ENCODE peak calls at places on chromosomes 13 and 19, in six cellular contexts. K is stimulated activated CD8-positive, alpha-beta memory T cell treated with anti-CD3 and anti-CD28 coated beads, Interleukin-7, amount 100 ng/mL, for 1 hour; D is astrocyte of the cerebellum; V is Right ventricle myocardium superior; Q is frontal cortex; I is HS-5. H is an unnamed sample.
A peak's percentile ranks its signal among the peaks of the same experiment; 100 is the strongest.

GRCh38 chr13:111371211-111371610 is 50.8 kb downstream of the TEX29 start:
- DNase-seq in V (no peak), D (no peak), I (no peak), Q (no peak), K (no peak), H (no peak)

GRCh38 chr13:49783865-49784264 is 8.6 kb downstream of the KPNA3 start:
- DNase-seq in K (no peak), Q (no peak), I (no peak), V (no peak), D (no peak), H (no peak)

GRCh38 chr19:28493881-28494280 is 719.1 kb downstream of the UQCRFS1 start:
- DNase-seq in V (no peak), I (no peak), K (no peak), D (no peak), Q (no peak), H (no peak)

GRCh38 chr13:78601886-78602560 is 1.3 kb downstream of the POU4F1 start:
- DNase-seq in K (no peak), D (no peak), V (no peak), I (no peak), Q (no peak), H (no peak)

GRCh38 chr19:37933965-37934364 is 27.0 kb downstream of the SIPA1L3 start:
- DNase-seq in K (no peak), V (peak; percentile 73), Q (no peak), D (peak; percentile 33), I (no peak), H (no peak)

GRCh38 chr19:37817180-37817911 is 38.0 kb upstream of the ZNF573 start:
- DNase-seq in V (peak; percentile 90), Q (peak; percentile 71), K (peak; percentile 5), D (no peak), I (no peak), H (no peak)

GRCh38 chr19:35913589-35913988 is 5.5 kb upstream of the TYROBP start:
- DNase-seq in V (no peak), K (no peak), D (no peak), I (no peak), Q (no peak), H (no peak)

GRCh38 chr13:59906413-59907027 is 257.2 kb downstream of the DIAPH3 start:
- DNase-seq in I (no peak), D (peak; percentile 37), K (no peak), V (no peak), Q (peak; percentile 2), H (peak; percentile 23)

GRCh38 chr19:35986664-35987570 is 8.1 kb upstream of the SDHAF1 start:
- DNase-seq in K (no peak), Q (peak; percentile 59), I (no peak), V (peak; percentile 73), D (no peak), H (no peak)

GRCh38 chr19:55703790-55704215 is 28.8 kb downstream of the EPN1 start:
- DNase-seq in K (peak; percentile 13), I (no peak), Q (peak; percentile 72), D (no peak), V (peak; percentile 64), H (no peak)

GRCh38 chr13:52393572-52394357 is 12.2 kb downstream of the THSD1 start:
- DNase-seq in Q (no peak), V (no peak), K (no peak), D (no peak), I (no peak), H (no peak)

GRCh38 chr19:16945762-16946465 is 57.1 kb downstream of the F2RL3 start:
- DNase-seq in V (no peak), D (no peak), K (no peak), I (no peak), Q (no peak), H (no peak)

GRCh38 chr19:17931532-17932191 is 1.2 kb upstream of the CCDC124 start:
- DNase-seq in V (no peak), Q (no peak), K (no peak), I (no peak), D (no peak), H (no peak)

GRCh38 chr13:105202384-105202783 is 1333.1 kb downstream of the EFNB2 start:
- DNase-seq in D (peak; percentile 41), I (no peak), V (no peak), K (no peak), Q (peak; percentile 4), H (no peak)

GRCh38 chr13:92838786-92839185 is 387.8 kb upstream of the GPC6 start:
- DNase-seq in D (peak; percentile 91), I (peak; percentile 77), K (no peak), V (no peak), Q (no peak), H (peak; percentile 97)

GRCh38 chr19:36151144-36152051 is 849 bp downstream of the COX7A1 start:
- DNase-seq in I (no peak), V (peak; percentile 75), Q (peak; percentile 61), K (no peak), D (no peak), H (no peak)

GRCh38 chr19:29478578-29479565 is 46.9 kb upstream of the VSTM2B start:
- DNase-seq in K (no peak), V (no peak), I (no peak), D (no peak), Q (peak; percentile 64), H (no peak)

GRCh38 chr13:37648604-37649003 is 50.0 kb upstream of the POSTN start:
- DNase-seq in V (no peak), Q (no peak), I (no peak), D (peak; percentile 27), K (no peak), H (no peak)

GRCh38 chr13:39682788-39683187 is 27.3 kb downstream of the COG6 start:
- DNase-seq in D (no peak), K (no peak), Q (no peak), V (no peak), I (no peak), H (no peak)

GRCh38 chr13:26726684-26727083 is 33.9 kb downstream of the GPR12 start:
- DNase-seq in D (no peak), K (no peak), V (no peak), I (no peak), Q (no peak), H (no peak)

GRCh38 chr19:13029893-13030292 is 34.6 kb downstream of the NFIX start:
- DNase-seq in I (no peak), V (no peak), D (no peak), Q (no peak), K (no peak), H (no peak)

GRCh38 chr13:100273138-100273537 is 184.2 kb downstream of the PCCA start:
- DNase-seq in K (no peak), Q (no peak), V (no peak), D (no peak), I (no peak), H (no peak)

GRCh38 chr13:96460571-96460970 is 370.7 kb downstream of the HS6ST3 start:
- DNase-seq in D (no peak), Q (no peak), I (no peak), K (no peak), V (no peak), H (no peak)

GRCh38 chr19:51098366-51099069 is 9.7 kb downstream of the CTU1 start:
- DNase-seq in V (peak; percentile 82), Q (no peak), K (no peak), I (no peak), D (no peak), H (no peak)

GRCh38 chr19:5539431-5539833 is 28.3 kb downstream of the TINCR start:
- DNase-seq in K (no peak), Q (peak; percentile 65), D (no peak), V (peak; percentile 50), I (no peak), H (no peak)

GRCh38 chr13:30186644-30187431 is 120.5 kb downstream of the KATNAL1 start:
- DNase-seq in V (no peak), Q (no peak), D (no peak), K (no peak), I (no peak), H (no peak)

GRCh38 chr13:112668924-112669323 is 20.9 kb upstream of the ATP11A start:
- DNase-seq in K (no peak), I (no peak), V (no peak), Q (no peak), D (no peak), H (no peak)

GRCh38 chr19:5534787-5535586 is 32.8 kb downstream of the TINCR start:
- DNase-seq in D (no peak), I (no peak), K (no peak), Q (no peak), V (no peak), H (no peak)

GRCh38 chr19:48169585-48169973 is 565 bp downstream of the LIG1 start:
- DNase-seq in D (no peak), Q (peak; percentile 67), V (peak; percentile 81), K (peak; percentile 94), I (peak; percentile 9), H (no peak)

GRCh38 chr19:33905937-33906577 is 109.4 kb downstream of the KCTD15 start:
- DNase-seq in K (no peak), D (no peak), Q (peak; percentile 66), I (no peak), V (peak; percentile 82), H (no peak)

GRCh38 chr13:100361504-100361903 is 227.1 kb downstream of the GGACT start:
- DNase-seq in D (no peak), Q (no peak), I (no peak), K (no peak), V (no peak), H (no peak)

GRCh38 chr19:54138777-54139256 is 1.3 kb downstream of the CNOT3 start:
- DNase-seq in K (no peak), I (no peak), Q (no peak), V (no peak), D (no peak), H (no peak)

GRCh38 chr13:63855457-63856118 is 2439.9 kb upstream of the PCDH20 start:
- DNase-seq in I (no peak), D (no peak), Q (no peak), V (no peak), K (no peak), H (no peak)

GRCh38 chr19:56507446-56508281 is at the start of gene ZNF471:
- DNase-seq in Q (peak; percentile 98), D (peak; percentile 96), K (peak; percentile 60), V (peak; percentile 99), I (peak; percentile 92), H (peak; percentile 93)

GRCh38 chr13:99208845-99209527 is 8.3 kb downstream of the UBAC2 start:
- DNase-seq in K (no peak), Q (no peak), D (no peak), V (no peak), I (no peak), H (no peak)

GRCh38 chr19:29267701-29268100 is 54.8 kb upstream of the UQCRFS1 start:
- DNase-seq in K (no peak), I (no peak), Q (no peak), V (no peak), D (no peak), H (no peak)

GRCh38 chr13:63455938-63456337 is 2040.3 kb upstream of the PCDH20 start:
- DNase-seq in V (no peak), K (no peak), I (no peak), Q (no peak), D (no peak), H (no peak)

GRCh38 chr19:5302396-5302795 is 38.2 kb downstream of the PTPRS start:
- DNase-seq in D (no peak), Q (no peak), K (no peak), I (no peak), V (no peak), H (no peak)

GRCh38 chr19:10033614-10034013 is 20.3 kb downstream of the RDH8 start:
- DNase-seq in V (no peak), D (no peak), I (no peak), Q (no peak), K (no peak), H (no peak)

H was measured in kidney epithelial cell.